ENCODE peak calls at places on chromosomes 6 and 20, in nine cellular contexts. X is AG04450, G is IMR-90, R is endodermal cell, A is breast epithelium, D is tibial artery, P is kidney, L is cardiac muscle cell, B is PC-3. U is an unnamed sample.

GRCh38 chr6:44226368-44227137 is 3.2 kb downstream of the SLC29A1 start:
- DNase-seq in X (no peak), G (no peak), R (peak; percentile 49), A (no peak), D (no peak), P (no peak), L (peak; percentile 54), B (no peak), U (peak; percentile 23)

GRCh38 chr6:93423542-93423941 is 4.2 kb upstream of the EPHA7 start:
- DNase-seq in X (no peak), G (no peak), R (peak; percentile 79), A (no peak), D (no peak), P (no peak), L (peak; percentile 80), B (peak; percentile 54), U (peak; percentile 4)

GRCh38 chr6:7647504-7647903 is 57.5 kb downstream of the SNRNP48 start:
- DNase-seq in X (no peak), G (no peak), R (no peak), A (no peak), D (no peak), P (no peak), L (no peak), B (no peak), U (no peak)

GRCh38 chr6:145643760-145644159 is 91.6 kb downstream of the EPM2A start:
- DNase-seq in X (no peak), G (peak; percentile 83), R (no peak), A (no peak), D (no peak), P (no peak), L (no peak), B (no peak), U (no peak)

GRCh38 chr20:21968486-21968885 is 263.0 kb downstream of the PAX1 start:
- DNase-seq in X (no peak), G (no peak), R (no peak), A (no peak), D (no peak), P (no peak), L (no peak), B (no peak), U (no peak)

GRCh38 chr6:89071036-89071435 is 9.5 kb upstream of the PNRC1 start:
- DNase-seq in X (no peak), G (no peak), R (no peak), A (no peak), D (no peak), P (no peak), L (no peak), B (no peak), U (no peak)

GRCh38 chr6:154814063-154814462 is 80.8 kb downstream of the SCAF8 start:
- DNase-seq in X (no peak), G (no peak), R (no peak), A (no peak), D (no peak), P (no peak), L (no peak), B (no peak), U (no peak)

GRCh38 chr6:33613794-33614166 is 7.3 kb upstream of the ITPR3 start:
- DNase-seq in X (no peak), G (peak; percentile 26), R (no peak), A (no peak), D (no peak), P (no peak), L (no peak), B (peak; percentile 21), U (no peak)

GRCh38 chr20:61442075-61442670 is 190.1 kb downstream of the CDH4 start:
- DNase-seq in X (no peak), G (peak; percentile 29), R (no peak), A (no peak), D (no peak), P (no peak), L (no peak), B (no peak), U (no peak)

GRCh38 chr20:61439251-61439650 is 187.2 kb downstream of the CDH4 start:
- DNase-seq in X (no peak), G (no peak), R (no peak), A (no peak), D (no peak), P (no peak), L (no peak), B (no peak), U (no peak)

GRCh38 chr20:61442718-61443117 is 190.7 kb downstream of the CDH4 start:
- DNase-seq in X (no peak), G (no peak), R (no peak), A (no peak), D (no peak), P (no peak), L (no peak), B (no peak), U (no peak)

GRCh38 chr20:61441537-61441936 is 189.5 kb downstream of the CDH4 start:
- DNase-seq in X (no peak), G (no peak), R (no peak), A (no peak), D (no peak), P (no peak), L (no peak), B (no peak), U (no peak)

GRCh38 chr20:61440548-61441055 is 188.5 kb downstream of the CDH4 start:
- DNase-seq in X (no peak), G (no peak), R (peak; percentile 67), A (no peak), D (no peak), P (no peak), L (no peak), B (no peak), U (no peak)
- H3K27ac ChIP-seq in X (no peak overlapping the region), G (no peak overlapping the region), R (peak overlapping the region; percentile 89), A (no peak overlapping the region), D (no peak overlapping the region), P (no peak overlapping the region), L (no peak overlapping the region), B (no peak overlapping the region), U (no peak overlapping the region)

GRCh38 chr6:23417133-23417532 is 708.9 kb upstream of the NRSN1 start:
- DNase-seq in X (no peak), G (no peak), R (no peak), A (no peak), D (no peak), P (no peak), L (no peak), B (no peak), U (no peak)

GRCh38 chr6:23419046-23419445 is 707.0 kb upstream of the NRSN1 start:
- DNase-seq in X (no peak), G (no peak), R (no peak), A (no peak), D (no peak), P (no peak), L (no peak), B (no peak), U (no peak)

GRCh38 chr6:23415819-23416427 is 710.1 kb upstream of the NRSN1 start:
- DNase-seq in X (no peak), G (no peak), R (no peak), A (no peak), D (no peak), P (no peak), L (no peak), B (no peak), U (no peak)

GRCh38 chr6:23420659-23421350 is 705.2 kb upstream of the NRSN1 start:
- DNase-seq in X (no peak), G (no peak), R (no peak), A (no peak), D (no peak), P (no peak), L (no peak), B (peak; percentile 74), U (no peak)

GRCh38 chr6:23418095-23418494 is 707.9 kb upstream of the NRSN1 start:
- DNase-seq in X (no peak), G (no peak), R (no peak), A (no peak), D (no peak), P (no peak), L (peak; percentile 48), B (no peak), U (no peak)
- H3K27ac ChIP-seq in X (no peak overlapping the region), G (no peak overlapping the region), R (no peak overlapping the region), A (no peak overlapping the region), D (no peak overlapping the region), P (no peak overlapping the region), L (no peak overlapping the region), B (no peak overlapping the region), U (no peak overlapping the region)

GRCh38 chr6:148218542-148219258 is 123.9 kb upstream of the SASH1 start:
- DNase-seq in X (no peak), G (no peak), R (no peak), A (no peak), D (no peak), P (no peak), L (no peak), B (no peak), U (no peak)

GRCh38 chr6:148221580-148221979 is 121.1 kb upstream of the SASH1 start:
- DNase-seq in X (no peak), G (peak; percentile 24), R (peak; percentile 57), A (no peak), D (no peak), P (no peak), L (no peak), B (peak; percentile 4), U (no peak)

GRCh38 chr6:148217921-148218320 is 124.7 kb upstream of the SASH1 start:
- DNase-seq in X (no peak), G (no peak), R (no peak), A (no peak), D (no peak), P (no peak), L (no peak), B (no peak), U (no peak)

GRCh38 chr6:148225871-148226270 is 116.8 kb upstream of the SASH1 start:
- DNase-seq in X (no peak), G (no peak), R (no peak), A (no peak), D (no peak), P (no peak), L (no peak), B (no peak), U (no peak)

DNA sequence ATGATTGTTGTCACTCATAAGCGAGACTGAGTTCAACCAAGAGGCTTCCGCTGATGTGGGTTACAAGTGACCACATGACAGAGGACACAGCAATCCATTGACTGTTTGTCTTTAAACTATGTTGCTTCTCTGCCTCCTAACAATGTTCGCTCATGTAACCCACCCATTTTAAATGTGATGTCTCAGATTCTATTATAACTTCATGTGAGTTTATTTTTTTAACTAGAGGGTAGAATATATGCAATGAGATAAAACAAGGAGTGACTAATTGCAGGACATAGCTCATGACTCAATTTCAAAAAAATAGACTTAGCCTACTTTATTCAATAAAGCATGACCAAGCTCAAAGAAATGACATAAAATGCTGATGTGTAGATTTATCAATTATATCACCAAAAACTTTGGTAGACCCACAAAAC is 119.2 kb upstream of the SASH1 start:
- DNase-seq in X (no peak), G (peak; percentile 80), R (no peak), A (no peak), D (no peak), P (no peak), L (no peak), B (peak; percentile 14), U (no peak)
- H3K27ac ChIP-seq in X (no peak overlapping the region), G (peak overlapping the region; percentile 30), R (no peak overlapping the region), A (no peak overlapping the region), D (no peak overlapping the region), P (no peak overlapping the region), L (no peak overlapping the region), B (no peak overlapping the region), U (peak overlapping the region; percentile 61)

DNA sequence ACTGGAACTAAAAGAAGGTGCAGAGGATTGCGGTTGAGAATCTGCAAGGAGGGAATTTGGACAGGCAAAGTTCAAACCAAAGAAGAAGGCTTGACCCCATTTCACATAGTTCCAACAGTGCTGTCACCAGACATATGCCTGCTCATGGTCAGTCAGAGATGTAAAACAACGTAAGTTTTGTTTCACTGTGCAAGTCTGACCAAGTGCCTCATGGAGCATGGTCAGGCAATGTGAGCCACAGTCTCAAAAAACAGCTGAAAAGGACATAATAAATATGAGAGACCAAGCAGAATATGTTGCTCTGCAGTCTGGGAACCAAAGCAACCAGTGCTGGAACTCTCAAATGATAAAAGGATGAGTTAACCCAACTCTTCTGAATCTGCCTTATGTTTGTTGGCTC is 39.9 kb upstream of the DST start:
- DNase-seq in X (no peak), G (no peak), R (no peak), A (no peak), D (no peak), P (no peak), L (no peak), B (no peak), U (no peak)
- H3K27ac ChIP-seq in X (no peak overlapping the region), G (no peak overlapping the region), R (no peak overlapping the region), A (peak overlapping the region; percentile 82), D (peak overlapping the region; percentile 67), P (no peak overlapping the region), L (no peak overlapping the region), B (no peak overlapping the region), U (peak overlapping the region; percentile 3)

U was measured in substantia nigra.